ENCODE peak calls at places on chromosomes 12 and 14, in five cellular contexts. S, V, M, D and E are unnamed samples.

GRCh38 chr14:34181308-34181707 is 230.4 kb upstream of the EGLN3 start:
- DNase-seq in S (no peak), M (no peak), D (no peak), V (no peak), E (no peak)

GRCh38 chr12:97681612-97682504 is 219.3 kb downstream of the RMST start:
- DNase-seq in V (no peak), S (no peak), D (no peak), M (no peak), E (no peak)

GRCh38 chr12:65858831-65859230 is 34.5 kb downstream of the HMGA2 start:
- DNase-seq in V (no peak), S (no peak), M (no peak), D (no peak), E (no peak)

GRCh38 chr12:101902641-101903040 is 25.3 kb downstream of the DRAM1 start:
- DNase-seq in M (no peak), S (no peak), D (no peak), V (no peak), E (no peak)

GRCh38 chr12:72337382-72337781 is 65.2 kb downstream of the TRHDE start:
- DNase-seq in D (no peak), M (no peak), S (no peak), V (no peak), E (no peak)

GRCh38 chr12:98744692-98745091 is 99.6 kb downstream of the APAF1 start:
- DNase-seq in V (no peak), S (no peak), M (no peak), D (no peak), E (no peak)

GRCh38 chr12:54230555-54230954 is 41.8 kb upstream of the SMUG1 start:
- DNase-seq in D (no peak), M (no peak), S (no peak), V (no peak), E (no peak)

GRCh38 chr12:57518920-57519757 is 1.2 kb downstream of the DDIT3 start:
- DNase-seq in D (no peak), M (peak; percentile 43), V (no peak), S (no peak), E (no peak)

GRCh38 chr12:124481257-124481750 is 86.1 kb downstream of the NCOR2 start:
- DNase-seq in M (no peak), D (no peak), S (no peak), V (no peak), E (no peak)

GRCh38 chr12:117470804-117471203 is 109.4 kb upstream of the NOS1 start:
- DNase-seq in S (no peak), V (no peak), M (no peak), D (no peak), E (no peak)

GRCh38 chr12:232731-233614 is 19.0 kb upstream of the SLC6A12 start:
- DNase-seq in S (no peak), D (no peak), M (peak; percentile 15), V (no peak), E (no peak)

GRCh38 chr14:49865431-49865859 is 12.9 kb upstream of the NEMF start:
- DNase-seq in V (no peak), S (peak; percentile 73), D (no peak), M (peak; percentile 77), E (peak; percentile 28)

GRCh38 chr14:96567289-96567899 is 65.2 kb downstream of the PAPOLA start:
- DNase-seq in V (no peak), D (no peak), M (no peak), S (no peak), E (peak; percentile 10)

GRCh38 chr12:104742551-104742961 is 215.5 kb downstream of the SLC41A2 start:
- DNase-seq in V (peak; percentile 81), S (no peak), D (no peak), M (peak; percentile 51), E (no peak)

GRCh38 chr12:96237465-96238077 is 43.4 kb downstream of the ELK3 start:
- DNase-seq in M (peak; percentile 66), S (peak; percentile 41), V (no peak), D (peak; percentile 86), E (no peak)

GRCh38 chr12:121810234-121810817 is 6.5 kb downstream of the SETD1B start:
- DNase-seq in V (no peak), D (no peak), M (peak; percentile 17), S (no peak), E (no peak)

GRCh38 chr12:66014818-66015217 is 115.7 kb downstream of the LLPH start:
- DNase-seq in S (no peak), M (no peak), V (no peak), D (no peak), E (no peak)

GRCh38 chr14:21300892-21301291 is 21.0 kb downstream of the RPGRIP1 start:
- DNase-seq in S (peak; percentile 2), M (peak; percentile 19), D (no peak), V (no peak), E (no peak)

GRCh38 chr12:82904219-82904795 is 217.6 kb downstream of the TMTC2 start:
- DNase-seq in V (no peak), S (no peak), D (peak; percentile 62), M (no peak), E (no peak)

GRCh38 chr14:76727403-76727802 is 33.9 kb upstream of the VASH1 start:
- DNase-seq in D (no peak), V (no peak), S (no peak), M (no peak), E (no peak)

GRCh38 chr12:34233618-34234017 is 211.3 kb downstream of the ALG10 start:
- DNase-seq in D (no peak), V (no peak), M (no peak), S (no peak), E (no peak)

GRCh38 chr12:93317227-93317626 is 60.5 kb upstream of the NUDT4 start:
- DNase-seq in V (no peak), S (no peak), M (no peak), D (no peak), E (no peak)

GRCh38 chr12:13499008-13499407 is 302.5 kb downstream of the EMP1 start:
- DNase-seq in M (no peak), D (no peak), V (no peak), S (no peak), E (no peak)

GRCh38 chr14:65962952-65963351 is 523.2 kb upstream of the CCDC196 start:
- DNase-seq in M (no peak), D (no peak), S (no peak), V (no peak), E (no peak)

GRCh38 chr12:24991209-24992049 is 42.5 kb upstream of the BCAT1 start:
- DNase-seq in S (peak; percentile 8), M (no peak), V (no peak), D (peak; percentile 34), E (peak; percentile 61)

GRCh38 chr14:94654071-94654974 is 42.1 kb downstream of the SERPINA3 start:
- DNase-seq in S (no peak), M (no peak), D (no peak), V (no peak), E (no peak)

GRCh38 chr14:92702441-92702918 is 45.9 kb downstream of the LGMN start:
- DNase-seq in V (no peak), S (no peak), D (no peak), M (no peak), E (no peak)

GRCh38 chr12:119061208-119061796 is 80.0 kb downstream of the SRRM4 start:
- DNase-seq in M (peak; percentile 54), V (no peak), S (no peak), D (no peak), E (no peak)

GRCh38 chr14:104844306-104845032 is 20.6 kb upstream of the CEP170B start:
- DNase-seq in M (no peak), S (no peak), D (no peak), V (no peak), E (no peak)

GRCh38 chr12:5945071-5946008 is at the start of gene ANO2:
- DNase-seq in M (no peak), V (no peak), S (no peak), D (no peak), E (no peak)